ENCODE peak calls at places on chromosomes 16 and 17, in four cellular contexts. L is NCI-H2081, Y is AG09309, W is osteocyte. G is an unnamed sample.

GRCh38 chr16:10926094-10926493 is 16.2 kb downstream of the DEXI start:
- DNase-seq in L (no peak), Y (no peak), W (no peak), G (no peak)

GRCh38 chr17:61338000-61338864 is 61.4 kb upstream of the TBX2 start:
- DNase-seq in L (no peak), Y (peak), W (no peak), G (no peak)

GRCh38 chr16:68348645-68349445 is 38.0 kb downstream of the PRMT7 start:
- DNase-seq in L (no peak), Y (no peak), W (no peak), G (no peak)

GRCh38 chr16:35258381-35258780 is 1799.0 kb downstream of the TP53TG3F start:
- DNase-seq in L (no peak), Y (no peak), W (peak), G (no peak)

GRCh38 chr16:80614908-80615696 is 74.3 kb downstream of the DYNLRB2 start:
- DNase-seq in L (no peak), Y (peak), W (no peak), G (no peak)

GRCh38 chr16:84382396-84382795 is 14.1 kb downstream of the ATP2C2 start:
- DNase-seq in L (no peak), Y (no peak), W (no peak), G (no peak)

GRCh38 chr16:80986557-80986956 is 20.1 kb downstream of the CMC2 start:
- DNase-seq in L (no peak), Y (no peak), W (no peak), G (no peak)

GRCh38 chr17:37358098-37358829 is 17.5 kb upstream of the C17orf78 start:
- DNase-seq in L (peak), Y (no peak), W (peak), G (peak)

GRCh38 chr17:19384723-19385391 is 2.1 kb downstream of the MFAP4 start:
- DNase-seq in L (no peak), Y (peak), W (no peak), G (no peak)

G was measured in type B pancreatic cell.